ENCODE peak calls at places on chromosomes 13 and 19, in seven cellular contexts. F, C, T, D, M, X and L are unnamed samples.

GRCh38 chr19:30376826-30377425 is 4.7 kb downstream of the ZNF536 start:
- DNase-seq in F (no peak), C (no peak), T (no peak), D (no peak), M (no peak), X (no peak), L (no peak)

GRCh38 chr13:63948045-63948444 is 2532.4 kb upstream of the PCDH20 start:
- DNase-seq in F (no peak), C (no peak), T (no peak), D (no peak), M (no peak), X (no peak), L (no peak)

GRCh38 chr19:13033819-13034611 is 38.7 kb downstream of the NFIX start:
- DNase-seq in F (no peak), C (peak), T (peak), D (peak), M (no peak), X (no peak), L (peak)

GRCh38 chr13:69856331-69856730 is 251.3 kb upstream of the ATXN8OS start:
- DNase-seq in F (no peak), C (no peak), T (no peak), D (no peak), M (no peak), X (no peak), L (no peak)

GRCh38 chr13:42553098-42554046 is 20.6 kb upstream of the TNFSF11 start:
- DNase-seq in F (no peak), C (no peak), T (no peak), D (no peak), M (no peak), X (peak), L (peak)

GRCh38 chr19:35558400-35559280 is 4.8 kb downstream of the ATP4A start:
- DNase-seq in F (no peak), C (no peak), T (no peak), D (no peak), M (no peak), X (no peak), L (peak)

GRCh38 chr19:49347191-49347590 is 12.0 kb downstream of the CD37 start:
- DNase-seq in F (no peak), C (no peak), T (no peak), D (no peak), M (no peak), X (no peak), L (no peak)

GRCh38 chr13:36275190-36276002 is 22.2 kb downstream of the CCDC169 start:
- DNase-seq in F (no peak), C (no peak), T (no peak), D (no peak), M (peak), X (peak), L (no peak)

GRCh38 chr13:73254827-73255226 is 196.0 kb downstream of the KLF5 start:
- DNase-seq in F (no peak), C (no peak), T (no peak), D (no peak), M (no peak), X (no peak), L (no peak)

GRCh38 chr13:108508263-108508662 is 121.1 kb upstream of the MYO16 start:
- DNase-seq in F (no peak), C (no peak), T (no peak), D (no peak), M (no peak), X (peak), L (no peak)

GRCh38 chr19:35718345-35719041 is 690 bp downstream of the KMT2B start:
- DNase-seq in F (no peak), C (peak), T (peak), D (peak), M (no peak), X (no peak), L (peak)

GRCh38 chr13:84616864-84617263 is 734.6 kb upstream of the SLITRK1 start:
- DNase-seq in F (no peak), C (no peak), T (no peak), D (no peak), M (no peak), X (no peak), L (no peak)

GRCh38 chr19:14576363-14576762 is 4.5 kb upstream of the NDUFB7 start:
- DNase-seq in F (no peak), C (no peak), T (no peak), D (no peak), M (no peak), X (no peak), L (no peak)

GRCh38 chr13:74557870-74558269 is 423.7 kb upstream of the KLF12 start:
- DNase-seq in F (no peak), C (no peak), T (no peak), D (no peak), M (no peak), X (no peak), L (no peak)

GRCh38 chr19:14502334-14503092 is 6.6 kb upstream of the GIPC1 start:
- DNase-seq in F (no peak), C (no peak), T (no peak), D (no peak), M (no peak), X (no peak), L (peak)

GRCh38 chr19:11658954-11659353 is 61.7 kb downstream of the ZNF627 start:
- DNase-seq in F (no peak), C (no peak), T (no peak), D (no peak), M (no peak), X (no peak), L (no peak)

GRCh38 chr13:102825921-102826706 is 19.7 kb upstream of the ERCC5 start:
- DNase-seq in F (no peak), C (no peak), T (no peak), D (no peak), M (peak), X (no peak), L (no peak)

GRCh38 chr13:23469901-23470525 is 36.5 kb upstream of the SACS start:
- DNase-seq in F (no peak), C (no peak), T (no peak), D (no peak), M (peak), X (no peak), L (no peak)

GRCh38 chr13:110629735-110630134 is 14.4 kb downstream of the NAXD start:
- DNase-seq in F (no peak), C (no peak), T (no peak), D (no peak), M (no peak), X (no peak), L (no peak)

GRCh38 chr19:8360196-8360595 is 3.8 kb upstream of the ANGPTL4 start:
- DNase-seq in F (no peak), C (no peak), T (no peak), D (no peak), M (no peak), X (no peak), L (no peak)

GRCh38 chr19:45801603-45802175 is 9.0 kb upstream of the DMWD start:
- DNase-seq in F (no peak), C (no peak), T (no peak), D (no peak), M (no peak), X (no peak), L (no peak)

GRCh38 chr13:106105153-106105552 is 430.3 kb downstream of the EFNB2 start:
- DNase-seq in F (no peak), C (no peak), T (no peak), D (no peak), M (no peak), X (no peak), L (no peak)

GRCh38 chr19:33441828-33442227 is 68.3 kb downstream of the CEBPG start:
- DNase-seq in F (no peak), C (no peak), T (no peak), D (no peak), M (no peak), X (no peak), L (no peak)

GRCh38 chr19:1839658-1840540 is 8.4 kb downstream of the REXO1 start:
- DNase-seq in F (no peak), C (no peak), T (no peak), D (no peak), M (no peak), X (no peak), L (peak)

GRCh38 chr13:27997904-27998522 is 9.5 kb upstream of the URAD start:
- DNase-seq in F (no peak), C (peak), T (no peak), D (peak), M (no peak), X (no peak), L (no peak)

GRCh38 chr19:28333909-28334308 is 879.0 kb downstream of the UQCRFS1 start:
- DNase-seq in F (no peak), C (no peak), T (no peak), D (no peak), M (no peak), X (no peak), L (no peak)

GRCh38 chr13:77874406-77874805 is 44.2 kb downstream of the EDNRB start:
- DNase-seq in F (no peak), C (no peak), T (no peak), D (no peak), M (no peak), X (no peak), L (no peak)